ENCODE peak calls at places on chromosomes 3 and 15, in four cellular contexts. K is neuronal stem cell, J is Peyer's patch, U is fibroblast of lung. R is an unnamed sample. For H3K4me1, the result is how much of the 10 kb centered on the place peaks cover.

GRCh38 chr3:136194409-136195257 is 1.5 kb downstream of the MSL2 start:
- DNase-seq in K (peak), J (peak), U (peak), R (peak)

GRCh38 chr3:23697416-23697815 is 108.3 kb upstream of the UBE2E1 start:
- DNase-seq in K (no peak), J (no peak), U (no peak), R (no peak)

GRCh38 chr3:114455432-114455831 is 161.6 kb downstream of the TIGIT start:
- DNase-seq in K (no peak), J (no peak), U (no peak), R (no peak)

GRCh38 chr3:104635872-104636580 is 730.7 kb upstream of the ALCAM start:
- DNase-seq in K (no peak), J (no peak), U (no peak), R (peak)

GRCh38 chr15:45450468-45450867 is 72.1 kb downstream of the SLC30A4 start:
- DNase-seq in K (no peak), J (no peak), U (no peak), R (no peak)

GRCh38 chr3:63351159-63352007 is 73.3 kb downstream of the SYNPR start:
- DNase-seq in K (peak), J (no peak), U (peak), R (no peak)

GRCh38 chr3:98049271-98049670 is 14.2 kb upstream of the GABRR3 start:
- DNase-seq in K (no peak), J (no peak), U (no peak), R (no peak)

GRCh38 chr3:112086018-112086854 is at the start of gene C3orf52:
- DNase-seq in K (peak), J (peak), U (peak), R (peak)

GRCh38 chr3:134482622-134483021 is 3.2 kb downstream of the ANAPC13 start:
- DNase-seq in K (no peak), J (no peak), U (no peak), R (no peak)

GRCh38 chr15:64993290-64993689 is 3.6 kb upstream of the SPG21 start:
- DNase-seq in K (no peak), J (no peak), U (no peak), R (no peak)

GRCh38 chr3:9397911-9398714 is 698 bp downstream of the SETD5 start:
- DNase-seq in K (peak), J (peak), U (peak), R (peak)

GRCh38 chr15:94105760-94106159 is 125.6 kb upstream of the MCTP2 start:
- DNase-seq in K (no peak), J (no peak), U (no peak), R (no peak)

GRCh38 chr3:123346726-123347125 is 102.2 kb downstream of the ADCY5 start:
- DNase-seq in K (no peak), J (no peak), U (peak), R (no peak)

GRCh38 chr15:87200149-87200548 is 1056.4 kb downstream of the NTRK3 start:
- DNase-seq in K (no peak), J (no peak), U (no peak), R (no peak)

GRCh38 chr3:35663471-35663870 is 24.1 kb downstream of the ARPP21 start:
- DNase-seq in K (no peak), J (no peak), U (no peak), R (no peak)

GRCh38 chr3:46695177-46695961 is 1.9 kb upstream of the ALS2CL start:
- DNase-seq in K (no peak), J (peak), U (no peak), R (peak)

GRCh38 chr15:67097893-67098740 is 32.7 kb downstream of the SMAD3 start:
- DNase-seq in K (no peak), J (peak), U (peak), R (no peak)

GRCh38 chr3:38016410-38016809 is 13.0 kb downstream of the PLCD1 start:
- DNase-seq in K (no peak), J (no peak), U (no peak), R (no peak)

GRCh38 chr15:38062679-38063078 is 128.2 kb downstream of the TMCO5A start:
- DNase-seq in K (no peak), J (no peak), U (no peak), R (no peak)

GRCh38 chr15:85477730-85478129 is 97.3 kb downstream of the AKAP13 start:
- DNase-seq in K (no peak), J (no peak), U (peak), R (peak)

GRCh38 chr3:46495901-46496456 is 1.8 kb upstream of the RTP3 start:
- DNase-seq in K (no peak), J (no peak), U (peak), R (no peak)

GRCh38 chr3:23203651-23204111 is 554 bp downstream of the UBE2E2 start:
- DNase-seq in K (no peak), J (no peak), U (peak), R (peak)

GRCh38 chr15:25862469-25863066 is 559 bp downstream of the ATP10A start:
- DNase-seq in K (no peak), J (peak), U (peak), R (no peak)

GRCh38 chr15:94563455-94563854 is 332.1 kb downstream of the MCTP2 start:
- DNase-seq in K (no peak), J (no peak), U (no peak), R (no peak)

GRCh38 chr3:101179637-101180036 is 140.7 kb downstream of the IMPG2 start:
- DNase-seq in K (no peak), J (no peak), U (peak), R (no peak)

GRCh38 chr3:112568642-112569041 is 6.8 kb downstream of the SLC35A5 start:
- DNase-seq in K (no peak), J (no peak), U (peak), R (no peak)

GRCh38 chr15:78598348-78598747 is 22.4 kb downstream of the CHRNA3 start:
- DNase-seq in K (no peak), J (no peak), U (no peak), R (no peak)

GRCh38 chr3:13902648-13903238 is 22.9 kb upstream of the WNT7A start:
- DNase-seq in K (no peak), J (no peak), U (no peak), R (no peak)

GRCh38 chr15:76217029-76217866 is 94.0 kb downstream of the ETFA start:
- DNase-seq in K (no peak), J (no peak), U (peak), R (peak)

GRCh38 chr3:188706599-188706998 is 465.2 kb upstream of the TPRG1 start:
- DNase-seq in K (no peak), J (no peak), U (no peak), R (no peak)

GRCh38 chr3:160860346-160860745 is 104.3 kb downstream of the PPM1L start:
- DNase-seq in K (no peak), J (no peak), U (no peak), R (no peak)

GRCh38 chr15:60476713-60477112 is 2.2 kb downstream of the ICE2 start:
- DNase-seq in K (no peak), J (no peak), U (no peak), R (no peak)

GRCh38 chr3:63228087-63228486 is 50.0 kb upstream of the SYNPR start:
- DNase-seq in K (no peak), J (no peak), U (no peak), R (no peak)

GRCh38 chr3:177928156-177928555 is 608.1 kb upstream of the KCNMB2 start:
- DNase-seq in K (no peak), J (no peak), U (peak), R (no peak)

GRCh38 chr3:143771258-143771657 is 77.0 kb downstream of the SLC9A9 start:
- DNase-seq in K (no peak), J (no peak), U (no peak), R (no peak)

GRCh38 chr3:32816439-32817194 is 1.2 kb upstream of the TRIM71 start:
- DNase-seq in K (peak), J (peak), U (peak), R (no peak)

DNA sequence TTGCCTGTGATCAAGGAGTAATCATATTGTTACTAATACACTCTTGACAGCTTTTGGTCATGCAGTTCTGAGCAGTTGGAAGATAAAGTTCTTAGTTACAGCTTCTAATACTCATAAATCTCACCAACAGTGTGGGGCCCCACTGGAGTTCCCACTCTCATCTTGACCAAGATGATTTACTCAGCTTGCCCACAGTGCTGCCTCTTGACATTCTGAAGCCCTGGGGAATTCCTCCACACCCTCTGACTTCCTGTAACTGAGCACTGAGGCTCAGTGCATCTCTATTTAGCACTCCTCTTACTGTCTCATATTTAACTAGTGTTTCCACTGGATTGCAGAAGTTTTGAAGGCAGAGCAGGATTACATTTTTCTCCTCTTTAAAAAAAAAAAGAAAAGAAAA is 1.9 kb upstream of the ARL6IP5 start:
- DNase-seq in K (no peak), J (peak), U (peak), R (peak)
- H3K27ac ChIP-seq in K (no peak), J (peak), U (no peak), R (no peak)

GRCh38 chr3:194031867-194032635 is 103.9 kb upstream of the HES1 start:
- DNase-seq in K (no peak), J (peak), U (no peak), R (no peak)
- H3K4me3 ChIP-seq in K (no peak), J (no peak), U (no peak), R (no peak)

GRCh38 chr3:50163572-50163971 is 8.4 kb downstream of the SEMA3F start:
- DNase-seq in K (no peak), J (no peak), U (no peak), R (no peak)

GRCh38 chr3:50160561-50160983 is 5.4 kb downstream of the SEMA3F start:
- DNase-seq in K (no peak), J (peak), U (peak), R (no peak)

GRCh38 chr3:50162034-50162883 is 7.1 kb downstream of the SEMA3F start:
- DNase-seq in K (no peak), J (no peak), U (no peak), R (no peak)

GRCh38 chr3:50158747-50159146 is 3.6 kb downstream of the SEMA3F start:
- DNase-seq in K (no peak), J (no peak), U (no peak), R (no peak)

DNA sequence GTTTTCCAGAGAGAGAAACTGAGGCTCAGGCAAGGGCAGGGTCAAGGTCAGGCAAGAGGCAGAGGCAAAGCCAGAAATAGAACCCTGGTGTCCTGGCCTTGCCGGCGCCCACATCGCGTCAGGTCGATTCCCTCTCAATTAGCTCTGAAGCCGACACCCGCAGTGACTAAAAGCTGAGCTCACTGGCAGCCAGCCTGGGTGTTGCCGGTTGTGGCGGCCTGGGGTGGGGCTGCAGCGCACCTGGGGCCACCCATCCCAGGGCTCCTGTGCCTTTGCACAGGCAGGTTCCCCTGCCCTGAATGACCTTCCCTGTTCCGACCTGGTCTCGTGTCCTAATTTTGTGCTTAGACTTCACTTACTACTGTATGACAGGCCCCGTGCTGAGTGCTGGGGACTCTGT is 6.2 kb downstream of the SEMA3F start:
- DNase-seq in K (no peak), J (peak), U (no peak), R (no peak)
- H3K4me1 ChIP-seq in K (under half), J (half or more), U (under half), R (under half)

GRCh38 chr15:68268405-68268804 is 9.1 kb upstream of the FEM1B start:
- DNase-seq in K (no peak), J (no peak), U (no peak), R (no peak)
- H3K27ac ChIP-seq in K (no peak), J (no peak), U (no peak), R (no peak)

DNA sequence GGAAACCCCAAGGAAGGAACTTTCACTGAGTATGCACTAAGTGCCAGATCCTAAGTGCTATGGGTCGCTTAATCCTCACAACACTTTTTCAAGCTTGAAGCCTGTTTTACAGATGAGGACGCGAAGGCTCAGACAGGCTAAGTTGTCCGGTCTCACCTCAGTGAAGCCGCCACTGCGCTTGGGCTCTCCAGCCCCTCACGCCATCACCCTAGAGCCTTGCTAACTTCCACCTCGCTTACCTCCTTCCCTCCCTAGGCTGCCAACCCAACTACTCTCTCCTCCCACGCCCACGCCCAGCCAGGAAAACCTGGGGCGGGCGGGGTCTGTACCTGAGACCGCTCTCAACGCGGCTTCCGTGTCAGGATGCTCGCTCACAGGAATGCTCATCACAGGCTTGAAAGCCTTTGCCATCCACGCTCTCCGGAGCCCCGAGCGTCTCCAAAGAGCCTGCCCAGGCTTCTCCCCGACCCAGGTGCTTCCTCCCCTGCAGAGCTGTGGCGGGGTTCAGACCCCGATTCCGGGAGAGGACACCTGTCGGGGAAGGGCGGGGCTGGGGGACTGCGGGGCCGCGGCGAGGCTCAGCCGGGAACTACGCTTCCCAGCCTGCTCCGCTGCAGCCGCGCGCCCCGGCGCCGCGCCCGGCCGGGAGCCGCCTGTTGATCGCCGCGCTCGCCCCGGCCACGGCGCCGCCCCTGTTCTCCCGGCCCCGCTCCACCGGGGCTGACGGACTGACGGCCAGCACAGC is at the start of gene TMOD2:
- DNase-seq in K (peak), J (peak), U (peak), R (peak)
- H3K4me3 ChIP-seq in K (peak), J (peak), U (peak), R (peak)

GRCh38 chr15:55268054-55268695 is 21.4 kb downstream of the RAB27A start:
- DNase-seq in K (no peak), J (no peak), U (no peak), R (no peak)
- H3K4me1 ChIP-seq in K (under half), J (under half), U (under half), R (under half)

GRCh38 chr15:58522865-58523264 is 91.1 kb downstream of the LIPC start:
- DNase-seq in K (no peak), J (peak), U (no peak), R (no peak)

GRCh38 chr15:58520936-58521292 is 89.1 kb downstream of the LIPC start:
- DNase-seq in K (no peak), J (peak), U (no peak), R (peak)

GRCh38 chr15:58521293-58521991 is 89.7 kb downstream of the LIPC start:
- DNase-seq in K (no peak), J (peak), U (peak), R (peak)

GRCh38 chr15:58523634-58524033 is 91.8 kb downstream of the LIPC start:
- DNase-seq in K (no peak), J (peak), U (no peak), R (no peak)

GRCh38 chr15:58522391-58522790 is 90.6 kb downstream of the LIPC start:
- DNase-seq in K (no peak), J (peak), U (no peak), R (no peak)
- H3K27ac ChIP-seq in K (no peak), J (no peak), U (no peak), R (no peak)

R was measured in SJCRH30.